ENCODE peak calls at places on chromosomes 13 and 19, in four cellular contexts. One of them, this sample, is unnamed. For H3K4me1, the result is how much of the 10 kb centered on the place peaks cover.

GRCh38 chr13:77028202-77028601 is 1.2 kb upstream of the FBXL3 start:
- DNase-seq in CD8-positive, alpha-beta T cell: no peak
- DNase-seq in Caco-2: no peak
- DNase-seq in heart right ventricle: peak
- DNase-seq in this sample: no peak

GRCh38 chr19:14004619-14005380 is 1.3 kb downstream of the RFX1 start:
- DNase-seq in CD8-positive, alpha-beta T cell: no peak
- DNase-seq in Caco-2: no peak
- DNase-seq in heart right ventricle: peak
- DNase-seq in this sample: peak

GRCh38 chr13:29858667-29859066 is 8.2 kb upstream of the UBL3 start:
- DNase-seq in CD8-positive, alpha-beta T cell: no peak
- DNase-seq in Caco-2: no peak
- DNase-seq in heart right ventricle: no peak
- DNase-seq in this sample: no peak

GRCh38 chr19:41527079-41527478 is 48.9 kb upstream of the CEACAM21 start:
- DNase-seq in CD8-positive, alpha-beta T cell: no peak
- DNase-seq in Caco-2: no peak
- DNase-seq in heart right ventricle: no peak
- DNase-seq in this sample: no peak

GRCh38 chr13:26914624-26915023 is 154.0 kb upstream of the GPR12 start:
- DNase-seq in CD8-positive, alpha-beta T cell: no peak
- DNase-seq in Caco-2: no peak
- DNase-seq in heart right ventricle: no peak
- DNase-seq in this sample: no peak

GRCh38 chr13:80047406-80047805 is 293.5 kb downstream of the SPRY2 start:
- DNase-seq in CD8-positive, alpha-beta T cell: no peak
- DNase-seq in Caco-2: no peak
- DNase-seq in heart right ventricle: no peak
- DNase-seq in this sample: no peak

GRCh38 chr13:20494656-20495055 is 31.0 kb downstream of the CRYL1 start:
- DNase-seq in CD8-positive, alpha-beta T cell: no peak
- DNase-seq in Caco-2: no peak
- DNase-seq in heart right ventricle: no peak
- DNase-seq in this sample: no peak

GRCh38 chr19:6564393-6564792 is 26.6 kb downstream of the CD70 start:
- DNase-seq in CD8-positive, alpha-beta T cell: no peak
- DNase-seq in Caco-2: no peak
- DNase-seq in heart right ventricle: no peak
- DNase-seq in this sample: no peak

GRCh38 chr13:30577381-30577780 is 40.3 kb upstream of the USPL1 start:
- DNase-seq in CD8-positive, alpha-beta T cell: no peak
- DNase-seq in Caco-2: no peak
- DNase-seq in heart right ventricle: no peak
- DNase-seq in this sample: no peak

GRCh38 chr13:114096031-114096485 is 36.4 kb downstream of the RASA3 start:
- DNase-seq in CD8-positive, alpha-beta T cell: no peak
- DNase-seq in Caco-2: no peak
- DNase-seq in heart right ventricle: no peak
- DNase-seq in this sample: peak

GRCh38 chr19:41811036-41811435 is 14.6 kb downstream of the CEACAM3 start:
- DNase-seq in CD8-positive, alpha-beta T cell: no peak
- DNase-seq in Caco-2: no peak
- DNase-seq in heart right ventricle: peak
- DNase-seq in this sample: peak

GRCh38 chr19:1241417-1242095 is at the start of gene ATP5F1D:
- DNase-seq in CD8-positive, alpha-beta T cell: peak
- DNase-seq in Caco-2: peak
- DNase-seq in heart right ventricle: peak
- DNase-seq in this sample: peak
- H3K4me1 ChIP-seq in CD8-positive, alpha-beta T cell: half or more
- H3K4me1 ChIP-seq in Caco-2: under half
- H3K4me1 ChIP-seq in heart right ventricle: half or more
- H3K4me1 ChIP-seq in this sample: under half

DNA sequence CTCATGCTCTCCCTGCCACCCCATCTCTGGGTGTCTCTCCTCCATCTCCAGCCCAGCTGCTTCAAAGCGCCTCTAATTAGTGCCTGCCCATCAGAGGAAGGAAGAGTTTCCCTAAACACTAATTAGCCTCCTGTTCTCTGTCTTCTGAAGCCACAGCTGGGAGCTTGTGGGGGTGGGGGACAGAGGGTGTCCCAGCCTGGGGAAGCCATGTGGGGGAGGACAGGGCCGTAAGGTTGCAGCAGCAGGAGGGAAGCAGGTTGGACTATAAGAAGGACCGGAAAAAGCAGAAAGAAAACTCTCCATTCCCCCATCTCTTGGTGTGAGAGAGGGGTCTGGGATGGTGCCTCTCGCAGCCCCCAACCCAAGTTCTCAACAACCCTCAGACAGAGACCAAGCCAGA is 26.2 kb downstream of the SLC8A2 start:
- DNase-seq in CD8-positive, alpha-beta T cell: no peak
- DNase-seq in Caco-2: no peak
- DNase-seq in heart right ventricle: no peak
- DNase-seq in this sample: no peak
- H3K4me3 ChIP-seq in CD8-positive, alpha-beta T cell: peak
- H3K4me3 ChIP-seq in Caco-2: no peak
- H3K4me3 ChIP-seq in heart right ventricle: no peak
- H3K4me3 ChIP-seq in this sample: no peak

GRCh38 chr13:24251525-24251924 is 57.9 kb upstream of the C1QTNF9 start:
- DNase-seq in CD8-positive, alpha-beta T cell: peak
- DNase-seq in Caco-2: no peak
- DNase-seq in heart right ventricle: no peak
- DNase-seq in this sample: no peak
- H3K4me1 ChIP-seq in CD8-positive, alpha-beta T cell: half or more
- H3K4me1 ChIP-seq in Caco-2: under half
- H3K4me1 ChIP-seq in heart right ventricle: under half
- H3K4me1 ChIP-seq in this sample: under half

GRCh38 chr13:110400786-110401533 is 93.9 kb downstream of the COL4A2 start:
- DNase-seq in CD8-positive, alpha-beta T cell: no peak
- DNase-seq in Caco-2: no peak
- DNase-seq in heart right ventricle: peak
- DNase-seq in this sample: no peak
- H3K4me3 ChIP-seq in CD8-positive, alpha-beta T cell: no peak
- H3K4me3 ChIP-seq in Caco-2: no peak
- H3K4me3 ChIP-seq in heart right ventricle: no peak
- H3K4me3 ChIP-seq in this sample: no peak

DNA sequence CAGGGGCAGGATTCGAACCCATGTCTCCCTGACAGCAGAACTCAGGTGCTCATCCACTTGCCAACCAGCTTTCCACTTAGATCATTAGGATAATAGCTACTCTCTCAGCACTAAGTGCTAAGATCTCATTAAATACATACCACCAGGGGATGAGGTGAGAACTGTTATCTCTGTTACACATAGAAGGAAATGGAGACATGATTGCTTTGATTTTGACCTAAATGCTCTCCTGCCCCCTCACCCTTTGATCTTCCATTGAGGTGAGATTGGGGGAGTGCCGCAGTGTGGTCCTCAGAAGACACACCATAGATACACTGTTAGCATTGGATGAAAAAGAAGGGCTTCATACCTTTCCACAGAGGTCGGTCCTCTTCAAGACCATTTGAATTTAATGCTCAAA is 38.9 kb upstream of the NPAS1 start:
- DNase-seq in CD8-positive, alpha-beta T cell: no peak
- DNase-seq in Caco-2: no peak
- DNase-seq in heart right ventricle: no peak
- DNase-seq in this sample: no peak
- H3K4me1 ChIP-seq in CD8-positive, alpha-beta T cell: under half
- H3K4me1 ChIP-seq in Caco-2: under half
- H3K4me1 ChIP-seq in heart right ventricle: half or more
- H3K4me1 ChIP-seq in this sample: under half

GRCh38 chr19:44305457-44305856 is 632 bp upstream of the ZNF235 start:
- DNase-seq in CD8-positive, alpha-beta T cell: no peak
- DNase-seq in Caco-2: no peak
- DNase-seq in heart right ventricle: no peak
- DNase-seq in this sample: no peak

GRCh38 chr19:44306283-44306682 is 1.5 kb upstream of the ZNF235 start:
- DNase-seq in CD8-positive, alpha-beta T cell: no peak
- DNase-seq in Caco-2: no peak
- DNase-seq in heart right ventricle: no peak
- DNase-seq in this sample: no peak

GRCh38 chr19:44303976-44304568 is 753 bp downstream of the ZNF235 start:
- DNase-seq in CD8-positive, alpha-beta T cell: no peak
- DNase-seq in Caco-2: peak
- DNase-seq in heart right ventricle: no peak
- DNase-seq in this sample: no peak

GRCh38 chr19:44304659-44305193 is at the start of gene ZNF235:
- DNase-seq in CD8-positive, alpha-beta T cell: peak
- DNase-seq in Caco-2: peak
- DNase-seq in heart right ventricle: peak
- DNase-seq in this sample: peak

DNA sequence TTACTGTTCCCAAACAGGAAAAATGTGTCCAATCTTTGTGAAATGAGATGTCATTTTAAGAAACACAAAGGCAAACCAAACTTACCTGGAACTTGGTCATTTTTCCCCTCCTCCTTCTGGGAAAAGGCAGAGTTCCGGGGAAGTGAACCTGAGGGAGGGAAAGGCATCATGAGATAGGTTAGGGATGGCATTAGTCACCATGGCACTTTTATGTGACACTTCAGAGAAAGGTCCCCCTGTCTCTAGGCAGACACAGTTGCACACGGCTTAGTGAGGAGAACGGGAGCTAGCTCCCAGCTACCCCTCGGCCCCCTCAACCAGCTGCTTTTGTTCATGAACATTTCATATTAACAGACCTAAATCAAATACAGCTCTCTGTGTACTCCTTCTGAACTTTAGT is 1.5 kb downstream of the ZNF235 start:
- DNase-seq in CD8-positive, alpha-beta T cell: no peak
- DNase-seq in Caco-2: no peak
- DNase-seq in heart right ventricle: no peak
- DNase-seq in this sample: no peak
- H3K4me3 ChIP-seq in CD8-positive, alpha-beta T cell: no peak
- H3K4me3 ChIP-seq in Caco-2: no peak
- H3K4me3 ChIP-seq in heart right ventricle: no peak
- H3K4me3 ChIP-seq in this sample: no peak

DNA sequence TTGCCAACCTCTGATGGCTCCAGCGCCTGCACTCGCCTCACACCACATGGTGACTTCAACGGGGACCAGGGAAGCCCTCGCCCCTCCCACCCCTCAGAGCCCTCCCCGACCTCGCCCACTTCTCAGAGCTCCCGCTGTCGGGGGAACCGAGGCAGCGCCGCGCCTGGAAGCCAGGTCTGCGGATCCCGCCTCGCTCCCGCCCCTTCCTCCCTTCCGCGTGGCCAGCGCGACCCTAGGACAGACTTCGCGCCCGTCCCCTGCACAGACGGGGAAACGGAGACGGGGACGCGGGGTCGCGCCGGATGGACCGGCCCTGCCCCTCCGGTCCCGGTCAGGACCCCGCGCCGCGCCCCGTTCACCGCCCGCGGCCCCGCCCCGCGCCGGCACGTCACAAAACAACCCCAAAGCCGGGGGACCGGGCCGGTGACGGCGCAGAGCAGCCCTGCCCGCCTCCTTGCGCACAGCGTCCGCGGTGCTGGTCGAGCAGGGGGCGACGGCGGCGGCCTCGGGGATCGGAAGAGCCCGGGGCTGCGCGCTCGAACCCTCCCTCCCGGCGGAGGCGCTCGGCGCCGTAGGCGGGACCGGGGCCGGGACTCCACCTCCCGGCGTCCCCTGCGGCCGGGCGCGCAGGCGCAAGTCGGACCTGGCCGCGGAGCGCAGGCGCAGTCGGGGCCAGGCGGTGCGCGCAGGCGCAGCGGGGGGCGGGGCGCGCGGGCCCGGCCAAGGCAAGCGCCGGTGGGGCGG is 379 bp upstream of the CDC34 start:
- DNase-seq in CD8-positive, alpha-beta T cell: peak
- DNase-seq in Caco-2: peak
- DNase-seq in heart right ventricle: peak
- DNase-seq in this sample: peak
- H3K4me1 ChIP-seq in CD8-positive, alpha-beta T cell: under half
- H3K4me1 ChIP-seq in Caco-2: under half
- H3K4me1 ChIP-seq in heart right ventricle: under half
- H3K4me1 ChIP-seq in this sample: under half

GRCh38 chr19:17953869-17954268 is 13.0 kb upstream of the KCNN1 start:
- DNase-seq in CD8-positive, alpha-beta T cell: no peak
- DNase-seq in Caco-2: no peak
- DNase-seq in heart right ventricle: no peak
- DNase-seq in this sample: no peak

GRCh38 chr19:17953316-17953801 is 13.5 kb upstream of the KCNN1 start:
- DNase-seq in CD8-positive, alpha-beta T cell: no peak
- DNase-seq in Caco-2: no peak
- DNase-seq in heart right ventricle: no peak
- DNase-seq in this sample: no peak

GRCh38 chr19:17950310-17951150 is 16.4 kb upstream of the KCNN1 start:
- DNase-seq in CD8-positive, alpha-beta T cell: peak
- DNase-seq in Caco-2: no peak
- DNase-seq in heart right ventricle: no peak
- DNase-seq in this sample: no peak

GRCh38 chr19:17951151-17952040 is 15.5 kb upstream of the KCNN1 start:
- DNase-seq in CD8-positive, alpha-beta T cell: no peak
- DNase-seq in Caco-2: no peak
- DNase-seq in heart right ventricle: no peak
- DNase-seq in this sample: no peak

GRCh38 chr19:17952041-17952976 is 14.6 kb upstream of the KCNN1 start:
- DNase-seq in CD8-positive, alpha-beta T cell: no peak
- DNase-seq in Caco-2: no peak
- DNase-seq in heart right ventricle: no peak
- DNase-seq in this sample: no peak
- H3K4me3 ChIP-seq in CD8-positive, alpha-beta T cell: no peak
- H3K4me3 ChIP-seq in Caco-2: peak
- H3K4me3 ChIP-seq in heart right ventricle: no peak
- H3K4me3 ChIP-seq in this sample: no peak

This sample was measured in aorta.